ENCODE peak calls at places on chromosomes 16 and 17, in eight cellular contexts. F, L, N, A, J, E, V and S are unnamed samples. For H3K9me3, the result is how much of the 10 kb centered on the place peaks cover.

GRCh38 chr17:57954421-57955182 is 610 bp downstream of the CUEDC1 start:
- DNase-seq in J (no peak), F (peak), L (peak), E (peak), N (peak), A (peak), V (peak), S (peak)

GRCh38 chr16:11058820-11059219 is 114.5 kb downstream of the CLEC16A start:
- DNase-seq in L (peak), V (no peak), N (no peak), F (no peak), E (no peak), J (no peak), A (no peak), S (no peak)

GRCh38 chr16:71629617-71630016 is 3.6 kb downstream of the MARVELD3 start:
- DNase-seq in J (no peak), A (no peak), V (no peak), E (no peak), L (no peak), N (no peak), F (peak), S (peak)

GRCh38 chr17:49573510-49574282 is 2.0 kb upstream of the NXPH3 start:
- DNase-seq in F (no peak), V (no peak), L (no peak), A (no peak), E (peak), J (no peak), N (peak), S (no peak)

GRCh38 chr16:64626771-64627170 is 495.1 kb downstream of the CDH11 start:
- DNase-seq in E (no peak), F (no peak), V (no peak), J (no peak), L (no peak), A (no peak), N (peak), S (peak)

GRCh38 chr16:75061677-75062076 is 54.9 kb downstream of the LDHD start:
- DNase-seq in E (no peak), N (no peak), V (no peak), F (no peak), J (no peak), A (no peak), L (no peak), S (no peak)

GRCh38 chr17:76173474-76173873 is 32.4 kb upstream of the FOXJ1 start:
- DNase-seq in F (no peak), E (no peak), V (no peak), A (no peak), L (no peak), N (no peak), J (no peak), S (no peak)

GRCh38 chr17:61251939-61252865 is 147.4 kb upstream of the TBX2 start:
- DNase-seq in F (peak), L (peak), V (peak), A (no peak), N (peak), J (peak), E (peak), S (peak)

GRCh38 chr17:32267690-32268205 is 2.1 kb downstream of the RHBDL3 start:
- DNase-seq in A (no peak), F (no peak), V (no peak), N (no peak), J (no peak), L (peak), E (peak), S (no peak)

DNA sequence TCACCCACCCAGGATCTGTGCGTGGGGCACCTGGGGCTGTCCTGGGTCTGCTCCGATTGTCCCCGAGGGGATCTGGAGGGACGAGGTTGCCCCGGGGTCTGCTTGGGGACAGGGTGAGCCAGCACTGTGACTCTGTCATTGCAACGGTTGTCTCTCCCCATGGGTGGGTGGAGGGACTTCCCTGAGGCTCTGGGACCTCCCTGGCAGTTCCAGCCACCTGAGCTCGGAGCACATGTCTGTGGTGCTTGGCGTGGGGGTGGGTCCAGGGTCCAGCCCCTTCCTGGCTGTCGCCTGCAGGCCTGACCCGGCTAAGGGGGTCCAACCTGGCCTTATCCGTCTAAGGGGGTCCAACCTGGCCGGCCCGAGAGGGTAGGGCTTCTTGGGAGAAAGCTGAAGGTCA is 8.5 kb upstream of the CBFA2T3 start:
- DNase-seq in J (no peak), A (no peak), N (no peak), V (no peak), F (no peak), L (no peak), E (no peak), S (no peak)
- H3K27ac ChIP-seq in J (no peak), A (no peak), N (no peak), V (no peak), F (no peak), L (no peak), E (no peak), S (no peak)

GRCh38 chr17:40089085-40089895 is 11.1 kb downstream of the NR1D1 start:
- DNase-seq in J (no peak), A (no peak), N (no peak), L (no peak), F (peak), E (no peak), V (no peak), S (no peak)

GRCh38 chr17:40092581-40092980 is 7.8 kb downstream of the NR1D1 start:
- DNase-seq in J (no peak), N (no peak), F (no peak), A (no peak), E (no peak), V (peak), L (no peak), S (no peak)

GRCh38 chr17:40091691-40092397 is 8.5 kb downstream of the NR1D1 start:
- DNase-seq in N (no peak), J (no peak), L (no peak), F (peak), V (no peak), A (no peak), E (peak), S (no peak)

GRCh38 chr17:40087903-40088718 is 12.3 kb downstream of the NR1D1 start:
- DNase-seq in J (no peak), L (no peak), A (no peak), N (no peak), E (no peak), V (no peak), F (no peak), S (no peak)

GRCh38 chr17:40090234-40091111 is 9.9 kb downstream of the NR1D1 start:
- DNase-seq in V (no peak), N (no peak), E (no peak), L (no peak), J (no peak), A (no peak), F (peak), S (no peak)
- H3K4me3 ChIP-seq in V (no peak), N (no peak), E (no peak), L (no peak), J (no peak), A (no peak), F (no peak), S (no peak)

GRCh38 chr16:3317315-3317999 is 12.2 kb downstream of the ZNF75A start:
- DNase-seq in A (no peak), V (no peak), N (no peak), E (no peak), L (no peak), F (no peak), J (no peak), S (no peak)

GRCh38 chr16:3327514-3327913 is 22.2 kb downstream of the ZNF75A start:
- DNase-seq in F (no peak), J (no peak), E (no peak), N (no peak), A (no peak), V (no peak), L (no peak), S (no peak)

DNA sequence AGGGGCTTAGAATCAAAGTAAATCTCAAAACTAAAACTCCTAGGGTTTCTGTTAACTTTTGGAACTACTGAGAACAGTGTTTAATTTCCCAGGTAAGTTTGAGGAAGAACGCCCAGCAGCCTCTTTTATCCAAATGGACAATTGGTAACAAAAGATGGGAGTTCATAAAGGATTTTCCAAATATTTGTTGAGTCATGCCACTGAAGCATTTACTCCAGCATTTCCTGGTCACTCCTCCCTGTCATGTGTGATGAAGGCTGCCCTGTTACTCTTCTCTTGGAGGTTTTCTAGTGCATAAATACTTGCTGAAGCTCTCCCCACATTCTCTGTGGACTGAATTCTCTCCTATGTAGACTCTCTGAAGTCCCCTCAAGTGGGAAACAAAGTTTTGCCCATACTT is 16.5 kb downstream of the ZNF75A start:
- DNase-seq in F (no peak), J (no peak), A (no peak), V (no peak), E (no peak), L (no peak), N (no peak), S (no peak)
- H3K9me3 ChIP-seq in F (under half), J (under half), A (half or more), V (half or more), E (half or more), L (under half), N (under half), S (under half)

GRCh38 chr16:81097230-81097629 is 1.0 kb upstream of the GCSH start:
- DNase-seq in E (no peak), F (no peak), J (no peak), V (no peak), A (no peak), L (no peak), N (no peak), S (no peak)

GRCh38 chr16:81095653-81095952 is 592 bp downstream of the GCSH start:
- DNase-seq in F (no peak), L (no peak), V (no peak), J (no peak), E (no peak), N (no peak), A (no peak), S (no peak)

GRCh38 chr16:81094771-81095251 is 1.4 kb downstream of the GCSH start:
- DNase-seq in E (no peak), V (no peak), F (no peak), N (no peak), L (no peak), A (no peak), J (no peak), S (no peak)

GRCh38 chr16:81096715-81097208 is 567 bp upstream of the GCSH start:
- DNase-seq in J (no peak), A (no peak), N (no peak), F (no peak), L (no peak), V (no peak), E (no peak), S (no peak)

GRCh38 chr16:81095953-81096714 is at the start of gene GCSH:
- DNase-seq in F (peak), N (peak), V (peak), A (peak), J (peak), L (peak), E (peak), S (peak)
- H3K27ac ChIP-seq in F (peak), N (peak), V (peak), A (peak), J (peak), L (peak), E (peak), S (peak)

GRCh38 chr16:4301177-4301576 is 14.7 kb upstream of the GLIS2 start:
- DNase-seq in E (no peak), A (no peak), V (no peak), L (no peak), F (no peak), J (no peak), N (no peak), S (no peak)

GRCh38 chr16:4303973-4304372 is 11.9 kb upstream of the GLIS2 start:
- DNase-seq in F (no peak), J (no peak), E (no peak), N (no peak), A (no peak), V (no peak), L (no peak), S (no peak)

GRCh38 chr16:4297480-4297879 is 18.4 kb upstream of the GLIS2 start:
- DNase-seq in L (no peak), J (no peak), A (no peak), V (no peak), E (no peak), F (no peak), N (no peak), S (no peak)

GRCh38 chr16:4298761-4299522 is 16.9 kb upstream of the GLIS2 start:
- DNase-seq in L (peak), E (peak), J (no peak), V (no peak), N (peak), F (peak), A (peak), S (peak)

DNA sequence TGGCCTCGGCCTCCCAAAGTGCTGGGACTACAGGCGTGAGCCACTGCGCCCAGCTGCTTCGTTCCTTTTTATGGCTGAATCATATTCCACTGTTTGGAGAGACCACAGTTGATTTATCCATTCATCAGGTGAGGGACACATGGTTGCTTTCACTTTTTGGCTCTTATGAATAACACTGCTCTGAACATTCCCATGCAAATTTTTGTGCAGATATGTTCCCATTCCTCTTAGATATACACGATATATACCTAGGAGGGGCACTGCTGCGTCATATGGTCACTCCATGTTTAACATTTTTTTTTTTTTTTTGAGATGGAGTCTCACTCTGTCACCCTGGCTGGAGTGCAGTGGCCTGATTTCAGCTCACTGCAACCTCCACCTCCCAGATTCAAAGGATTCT is 13.9 kb upstream of the GLIS2 start:
- DNase-seq in V (no peak), J (no peak), E (no peak), A (no peak), F (no peak), L (no peak), N (no peak), S (no peak)
- H3K4me3 ChIP-seq in V (no peak), J (no peak), E (no peak), A (no peak), F (no peak), L (no peak), N (no peak), S (no peak)